ENCODE peak calls at places on chromosomes 4 and X, in four cellular contexts. One of them, this sample, is unnamed.

GRCh38 chrX:56557376-56557929 is 6.0 kb upstream of the UBQLN2 start:
- DNase-seq in putamen: no peak
- DNase-seq in activated naive CD4-positive, alpha-beta T cell treated with anti-CD3 and anti-CD28 coated beads, Interleukin-2, amount 50 U/mL, for 16 hours: no peak
- DNase-seq in T-cell: no peak
- DNase-seq in this sample: no peak

GRCh38 chr4:155539746-155540145 is 126.9 kb upstream of the GUCY1A1 start:
- DNase-seq in putamen: no peak
- DNase-seq in activated naive CD4-positive, alpha-beta T cell treated with anti-CD3 and anti-CD28 coated beads, Interleukin-2, amount 50 U/mL, for 16 hours: no peak
- DNase-seq in T-cell: no peak
- DNase-seq in this sample: no peak

GRCh38 chrX:9614016-9614415 is 149.2 kb downstream of the TBL1X start:
- DNase-seq in putamen: no peak
- DNase-seq in activated naive CD4-positive, alpha-beta T cell treated with anti-CD3 and anti-CD28 coated beads, Interleukin-2, amount 50 U/mL, for 16 hours: no peak
- DNase-seq in T-cell: no peak
- DNase-seq in this sample: no peak

GRCh38 chr4:136687118-136687517 is 845.2 kb downstream of the PCDH18 start:
- DNase-seq in putamen: no peak
- DNase-seq in activated naive CD4-positive, alpha-beta T cell treated with anti-CD3 and anti-CD28 coated beads, Interleukin-2, amount 50 U/mL, for 16 hours: no peak
- DNase-seq in T-cell: no peak
- DNase-seq in this sample: no peak

GRCh38 chr4:4659871-4660651 is 118.2 kb upstream of the STX18 start:
- DNase-seq in putamen: no peak
- DNase-seq in activated naive CD4-positive, alpha-beta T cell treated with anti-CD3 and anti-CD28 coated beads, Interleukin-2, amount 50 U/mL, for 16 hours: no peak
- DNase-seq in T-cell: no peak
- DNase-seq in this sample: no peak

GRCh38 chr4:106898621-106899230 is 137.4 kb downstream of the DKK2 start:
- DNase-seq in putamen: no peak
- DNase-seq in activated naive CD4-positive, alpha-beta T cell treated with anti-CD3 and anti-CD28 coated beads, Interleukin-2, amount 50 U/mL, for 16 hours: no peak
- DNase-seq in T-cell: no peak
- DNase-seq in this sample: peak; percentile 1

GRCh38 chr4:1856920-1857699 is 1.2 kb upstream of the LETM1 start:
- DNase-seq in putamen: no peak
- DNase-seq in activated naive CD4-positive, alpha-beta T cell treated with anti-CD3 and anti-CD28 coated beads, Interleukin-2, amount 50 U/mL, for 16 hours: no peak
- DNase-seq in T-cell: no peak
- DNase-seq in this sample: no peak

GRCh38 chr4:4225915-4226605 is 669 bp downstream of the OTOP1 start:
- DNase-seq in putamen: no peak
- DNase-seq in activated naive CD4-positive, alpha-beta T cell treated with anti-CD3 and anti-CD28 coated beads, Interleukin-2, amount 50 U/mL, for 16 hours: no peak
- DNase-seq in T-cell: no peak
- DNase-seq in this sample: no peak

GRCh38 chr4:185774815-185775684 is 36.9 kb downstream of the SORBS2 start:
- DNase-seq in putamen: no peak
- DNase-seq in activated naive CD4-positive, alpha-beta T cell treated with anti-CD3 and anti-CD28 coated beads, Interleukin-2, amount 50 U/mL, for 16 hours: no peak
- DNase-seq in T-cell: no peak
- DNase-seq in this sample: no peak

GRCh38 chr4:1418494-1419285 is 12.4 kb upstream of the NKX1-1 start:
- DNase-seq in putamen: no peak
- DNase-seq in activated naive CD4-positive, alpha-beta T cell treated with anti-CD3 and anti-CD28 coated beads, Interleukin-2, amount 50 U/mL, for 16 hours: no peak
- DNase-seq in T-cell: no peak
- DNase-seq in this sample: no peak

GRCh38 chr4:1234296-1234695 is 14.6 kb downstream of the CTBP1 start:
- DNase-seq in putamen: no peak
- DNase-seq in activated naive CD4-positive, alpha-beta T cell treated with anti-CD3 and anti-CD28 coated beads, Interleukin-2, amount 50 U/mL, for 16 hours: no peak
- DNase-seq in T-cell: no peak
- DNase-seq in this sample: no peak

GRCh38 chrX:43693602-43694406 is 37.7 kb downstream of the MAOA start:
- DNase-seq in putamen: no peak
- DNase-seq in activated naive CD4-positive, alpha-beta T cell treated with anti-CD3 and anti-CD28 coated beads, Interleukin-2, amount 50 U/mL, for 16 hours: no peak
- DNase-seq in T-cell: no peak
- DNase-seq in this sample: no peak

GRCh38 chr4:140726776-140727500 is 29.2 kb downstream of the TBC1D9 start:
- DNase-seq in putamen: no peak
- DNase-seq in activated naive CD4-positive, alpha-beta T cell treated with anti-CD3 and anti-CD28 coated beads, Interleukin-2, amount 50 U/mL, for 16 hours: no peak
- DNase-seq in T-cell: no peak
- DNase-seq in this sample: no peak

GRCh38 chr4:104424368-104424921 is 70.2 kb downstream of the CXXC4 start:
- DNase-seq in putamen: peak; percentile 34
- DNase-seq in activated naive CD4-positive, alpha-beta T cell treated with anti-CD3 and anti-CD28 coated beads, Interleukin-2, amount 50 U/mL, for 16 hours: no peak
- DNase-seq in T-cell: no peak
- DNase-seq in this sample: peak; percentile 15

GRCh38 chrX:44451056-44451455 is 91.6 kb downstream of the FUNDC1 start:
- DNase-seq in putamen: no peak
- DNase-seq in activated naive CD4-positive, alpha-beta T cell treated with anti-CD3 and anti-CD28 coated beads, Interleukin-2, amount 50 U/mL, for 16 hours: no peak
- DNase-seq in T-cell: no peak
- DNase-seq in this sample: peak; percentile 80

GRCh38 chr4:5101571-5101970 is 50.3 kb downstream of the STK32B start:
- DNase-seq in putamen: no peak
- DNase-seq in activated naive CD4-positive, alpha-beta T cell treated with anti-CD3 and anti-CD28 coated beads, Interleukin-2, amount 50 U/mL, for 16 hours: no peak
- DNase-seq in T-cell: no peak
- DNase-seq in this sample: no peak

GRCh38 chr4:169968999-169969398 is 57.2 kb downstream of the MFAP3L start:
- DNase-seq in putamen: no peak
- DNase-seq in activated naive CD4-positive, alpha-beta T cell treated with anti-CD3 and anti-CD28 coated beads, Interleukin-2, amount 50 U/mL, for 16 hours: no peak
- DNase-seq in T-cell: no peak
- DNase-seq in this sample: no peak

GRCh38 chr4:185839204-185839712 is 27.3 kb upstream of the SORBS2 start:
- DNase-seq in putamen: peak; percentile 19
- DNase-seq in activated naive CD4-positive, alpha-beta T cell treated with anti-CD3 and anti-CD28 coated beads, Interleukin-2, amount 50 U/mL, for 16 hours: no peak
- DNase-seq in T-cell: no peak
- DNase-seq in this sample: no peak

GRCh38 chr4:152696764-152697250 is 17.0 kb upstream of the TMEM154 start:
- DNase-seq in putamen: peak; percentile 9
- DNase-seq in activated naive CD4-positive, alpha-beta T cell treated with anti-CD3 and anti-CD28 coated beads, Interleukin-2, amount 50 U/mL, for 16 hours: peak; percentile 14
- DNase-seq in T-cell: peak; percentile 32
- DNase-seq in this sample: no peak

GRCh38 chr4:53591372-53591892 is at the start of gene LNX1:
- DNase-seq in putamen: no peak
- DNase-seq in activated naive CD4-positive, alpha-beta T cell treated with anti-CD3 and anti-CD28 coated beads, Interleukin-2, amount 50 U/mL, for 16 hours: no peak
- DNase-seq in T-cell: no peak
- DNase-seq in this sample: no peak

GRCh38 chrX:20746690-20747089 is 480.0 kb upstream of the RPS6KA3 start:
- DNase-seq in putamen: no peak
- DNase-seq in activated naive CD4-positive, alpha-beta T cell treated with anti-CD3 and anti-CD28 coated beads, Interleukin-2, amount 50 U/mL, for 16 hours: no peak
- DNase-seq in T-cell: no peak
- DNase-seq in this sample: no peak

This sample was measured in NCI-H2171 treated with DMSO at 0.1 percent for 48 hours.